ENCODE peak calls at places on chromosome 21, in eight cellular contexts. F is stimulated activated CD8-positive, alpha-beta memory T cell treated with anti-CD3 and anti-CD28 coated beads, Interleukin-12 subunit alpha, Interleukin-12 subunit beta, amount 100 ng/mL, for 1 hour; C is cardiac fibroblast; W is tibial artery; V is small intestine; H is brain microvascular endothelial cell; S is hepatic stellate cell; G is GM20000. R is an unnamed sample.

GRCh38 chr21:37061926-37062591 is 10.8 kb downstream of the PIGP start:
- DNase-seq in F (no peak), C (peak), W (no peak), V (no peak), H (peak), S (peak), G (no peak), R (peak)

GRCh38 chr21:41965447-41966340 is 11.9 kb upstream of the C2CD2 start:
- DNase-seq in F (no peak), C (no peak), W (no peak), V (no peak), H (no peak), S (no peak), G (no peak), R (no peak)

GRCh38 chr21:41678944-41679343 is 87.9 kb downstream of the RIPK4 start:
- DNase-seq in F (no peak), C (peak), W (peak), V (peak), H (peak), S (peak), G (no peak), R (peak)

GRCh38 chr21:28487455-28488070 is 505.1 kb downstream of the LTN1 start:
- DNase-seq in F (no peak), C (no peak), W (no peak), V (no peak), H (no peak), S (no peak), G (no peak), R (peak)

GRCh38 chr21:42343101-42343500 is 7.7 kb downstream of the TFF2 start:
- DNase-seq in F (no peak), C (no peak), W (no peak), V (no peak), H (no peak), S (no peak), G (no peak), R (no peak)

GRCh38 chr21:43740497-43741156 is 21.7 kb downstream of the PDXK start:
- DNase-seq in F (no peak), C (peak), W (peak), V (peak), H (no peak), S (peak), G (no peak), R (no peak)

GRCh38 chr21:45995686-45996179 is 14.2 kb downstream of the COL6A1 start:
- DNase-seq in F (no peak), C (no peak), W (peak), V (no peak), H (no peak), S (no peak), G (no peak), R (no peak)

GRCh38 chr21:42833439-42833815 is 45.9 kb downstream of the WDR4 start:
- DNase-seq in F (peak), C (peak), W (no peak), V (peak), H (no peak), S (no peak), G (peak), R (no peak)

GRCh38 chr21:46089285-46089684 is 8.6 kb upstream of the COL6A2 start:
- DNase-seq in F (no peak), C (no peak), W (no peak), V (no peak), H (no peak), S (no peak), G (no peak), R (no peak)

R was measured in skeletal muscle cell.